ENCODE peak calls at places on chromosomes 3 and 15, in eight cellular contexts. J is HCT116, S is astrocyte, F is fibroblast of lung, L is OCI-LY7, U is H9, Y is PC-3, G is IMR-90. O is an unnamed sample.

GRCh38 chr3:187136936-187137335 is 2.4 kb downstream of the RPL39L start:
- DNase-seq in U (no peak), L (no peak), F (peak; percentile 27), S (peak; percentile 45), Y (peak; percentile 81), J (peak; percentile 40), G (peak; percentile 74), O (no peak)

GRCh38 chr3:194310060-194310481 is 41.1 kb downstream of the CPN2 start:
- DNase-seq in J (no peak), F (no peak), S (no peak), G (no peak), Y (no peak), U (no peak), L (no peak), O (no peak)

GRCh38 chr3:170132335-170132734 is 49.2 kb downstream of the PHC3 start:
- DNase-seq in G (no peak), L (peak; percentile 79), S (no peak), U (no peak), Y (no peak), F (peak; percentile 42), J (no peak), O (peak; percentile 64)

GRCh38 chr15:91855684-91856553 is 2.4 kb downstream of the SLCO3A1 start:
- DNase-seq in F (no peak), Y (peak; percentile 43), G (no peak), U (peak; percentile 92), J (no peak), S (no peak), L (peak; percentile 79), O (no peak)

GRCh38 chr15:91414124-91414523 is 314.1 kb downstream of the SV2B start:
- DNase-seq in G (no peak), S (no peak), L (no peak), F (no peak), J (no peak), U (no peak), Y (no peak), O (no peak)

GRCh38 chr3:134666466-134666865 is 15.6 kb upstream of the KY start:
- DNase-seq in G (peak; percentile 51), S (no peak), U (no peak), J (no peak), L (no peak), F (no peak), Y (peak; percentile 46), O (no peak)

GRCh38 chr3:124034016-124034808 is 42.3 kb upstream of the ROPN1 start:
- DNase-seq in L (no peak), Y (peak; percentile 22), J (no peak), S (peak; percentile 53), U (peak; percentile 41), F (no peak), G (no peak), O (no peak)

GRCh38 chr3:183435701-183436100 is 7.3 kb upstream of the MCF2L2 start:
- DNase-seq in S (no peak), F (no peak), L (peak; percentile 70), U (no peak), J (no peak), Y (no peak), G (no peak), O (no peak)

GRCh38 chr15:49817100-49817499 is 196.3 kb downstream of the DTWD1 start:
- DNase-seq in Y (no peak), S (peak; percentile 49), L (no peak), F (no peak), U (no peak), J (no peak), G (no peak), O (no peak)

GRCh38 chr3:139288266-139288821 is 55.5 kb upstream of the MRPS22 start:
- DNase-seq in F (no peak), L (no peak), G (no peak), J (no peak), Y (no peak), U (no peak), S (no peak), O (no peak)

GRCh38 chr15:44550256-44550655 is 13.3 kb downstream of the EIF3J start:
- DNase-seq in L (peak; percentile 44), S (peak; percentile 42), G (peak; percentile 55), J (no peak), U (no peak), F (peak; percentile 62), Y (peak; percentile 62), O (no peak)

DNA sequence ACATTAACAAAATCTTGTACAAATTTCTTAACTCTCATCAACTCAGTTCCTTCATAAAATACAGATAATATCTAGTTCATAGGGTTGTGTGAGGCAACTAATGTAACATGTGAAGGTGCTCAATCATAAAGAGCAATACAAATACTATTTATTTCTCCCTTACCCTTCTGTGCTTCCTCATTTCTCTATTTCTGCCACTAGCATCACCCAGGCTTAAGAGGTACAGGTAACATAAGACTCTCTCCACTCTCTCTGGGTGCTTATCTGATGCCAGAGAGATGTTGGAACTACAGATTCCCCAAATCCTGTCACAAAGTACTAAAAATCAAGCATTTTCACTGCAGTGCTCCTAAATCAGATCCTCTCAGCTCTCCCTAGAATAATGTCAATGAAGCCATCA is 74.9 kb downstream of the DPH6 start:
- DNase-seq in L (no peak), G (no peak), S (no peak), U (no peak), F (no peak), Y (no peak), J (no peak), O (no peak)
- TF ChIP-seq CTCF in L (no peak), G (no peak), S (no peak), U (no peak), F (no peak), Y (no peak), J (no peak), O (no peak)

DNA sequence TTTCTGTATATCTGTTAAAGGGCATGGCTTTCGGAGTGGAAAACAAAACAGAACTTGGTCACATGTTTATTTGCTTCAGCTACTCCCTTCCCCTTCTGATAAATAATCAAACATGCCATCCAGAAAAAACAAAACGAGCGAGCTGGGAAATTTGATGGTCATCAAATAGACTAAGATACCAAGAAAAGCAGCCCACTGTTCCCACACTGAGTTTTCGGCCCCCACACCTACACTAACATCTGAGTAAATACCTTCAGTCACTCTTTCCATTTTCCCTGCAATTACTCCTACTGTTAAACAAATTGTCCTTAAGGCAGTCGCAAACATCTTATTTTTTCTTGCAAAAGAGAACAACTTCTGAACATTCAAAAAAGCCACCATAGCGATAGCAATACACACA is 454.6 kb downstream of the FOXP1 start:
- DNase-seq in G (no peak), Y (no peak), L (no peak), J (no peak), F (peak; percentile 56), S (no peak), U (no peak), O (no peak)
- H2AFZ ChIP-seq in G (no peak overlapping the region), Y (no peak overlapping the region), L (peak overlapping the region; percentile 57), J (no peak overlapping the region), F (no peak overlapping the region), S (no peak overlapping the region), U (no peak overlapping the region), O (no peak overlapping the region)

GRCh38 chr15:74171965-74172541 is 1.5 kb upstream of the ISLR start:
- DNase-seq in G (no peak), L (no peak), Y (no peak), J (no peak), S (no peak), U (peak; percentile 17), F (no peak), O (no peak)
- H3K4me1 ChIP-seq in G (peaks cover 15% of the 10 kb centered on the region), L (no peaks in the 10 kb centered on the region), Y (no peaks in the 10 kb centered on the region), J (no peaks in the 10 kb centered on the region), S (peaks cover 28% of the 10 kb centered on the region), U (peaks cover 3% of the 10 kb centered on the region), F (peaks cover 17% of the 10 kb centered on the region), O (no peaks in the 10 kb centered on the region)

GRCh38 chr3:179045719-179046402 is 25.7 kb downstream of the ZMAT3 start:
- DNase-seq in L (no peak), J (no peak), G (no peak), Y (no peak), S (no peak), U (no peak), F (no peak), O (no peak)

GRCh38 chr3:179046497-179047353 is 24.9 kb downstream of the ZMAT3 start:
- DNase-seq in J (no peak), F (no peak), G (peak; percentile 8), Y (no peak), U (no peak), S (peak; percentile 53), L (peak; percentile 4), O (peak; percentile 41)
- TF ChIP-seq CTCF in J (peak; percentile 13), F (peak; percentile 4), G (no peak), Y (no peak), U (no peak), S (no peak), L (no peak), O (no peak)

O was measured in DND-41.